ENCODE peak calls at places on chromosome 4, in nine cellular contexts. A, H, R, Z, I, J, Q, Y and G are unnamed samples.

GRCh38 chr4:81136161-81136910 is 78.7 kb downstream of the PRKG2 start:
- DNase-seq in Z (no peak), R (no peak), Q (no peak), A (no peak), Y (peak), H (no peak), I (no peak), J (no peak), G (no peak)

GRCh38 chr4:6625256-6625655 is 15.2 kb upstream of the MRFAP1 start:
- DNase-seq in Q (no peak), H (no peak), J (no peak), Y (no peak), Z (no peak), R (no peak), A (no peak), I (no peak), G (no peak)

GRCh38 chr4:29153642-29154041 is 1566.5 kb upstream of the PCDH7 start:
- DNase-seq in Y (no peak), Z (no peak), I (no peak), J (no peak), H (no peak), A (no peak), Q (no peak), R (no peak), G (no peak)

GRCh38 chr4:145619639-145619996 is 433 bp downstream of the MMAA start:
- DNase-seq in I (no peak), Y (peak), H (peak), Q (peak), Z (peak), A (peak), J (no peak), R (peak), G (no peak)

GRCh38 chr4:234178-234577 is 71.1 kb downstream of the ZNF732 start:
- DNase-seq in I (no peak), A (no peak), Y (no peak), J (no peak), H (no peak), Q (no peak), R (no peak), Z (no peak), G (no peak)

GRCh38 chr4:145933134-145933533 is 5.5 kb downstream of the ZNF827 start:
- DNase-seq in H (no peak), I (no peak), Q (no peak), Z (no peak), J (no peak), A (no peak), R (no peak), Y (no peak), G (no peak)

GRCh38 chr4:123398803-123399637 is 2.4 kb downstream of the SPRY1 start:
- DNase-seq in Y (no peak), Q (peak), I (peak), A (peak), R (peak), J (no peak), Z (peak), H (peak), G (peak)

GRCh38 chr4:118280501-118281218 is 72.1 kb downstream of the PRSS12 start:
- DNase-seq in I (no peak), Q (peak), H (peak), A (peak), R (no peak), J (peak), Z (peak), Y (peak), G (peak)

GRCh38 chr4:4694812-4695211 is 153.0 kb upstream of the STX18 start:
- DNase-seq in A (no peak), J (no peak), Y (no peak), H (no peak), R (no peak), Z (no peak), I (no peak), Q (no peak), G (no peak)

GRCh38 chr4:165328708-165329107 is 1.2 kb downstream of the MSMO1 start:
- DNase-seq in R (no peak), A (no peak), Y (no peak), Q (peak), J (no peak), Z (no peak), I (no peak), H (no peak), G (no peak)

GRCh38 chr4:181502611-181503010 is 740.6 kb upstream of the TENM3 start:
- DNase-seq in Q (no peak), A (no peak), I (no peak), J (no peak), R (no peak), Y (no peak), H (no peak), Z (no peak), G (no peak)

GRCh38 chr4:42344260-42344659 is 53.0 kb upstream of the SHISA3 start:
- DNase-seq in H (no peak), Y (no peak), R (no peak), I (no peak), J (no peak), Z (no peak), A (no peak), Q (no peak), G (no peak)